ENCODE peak calls at places on chromosome 14, in five cellular contexts. U is left colon, Z is KBM-7, I is NT2/D1, G is NCI-H1092 treated with DMSO at 0.1 percent for 48 hours. B is an unnamed sample.

GRCh38 chr14:45135181-45135580 is 549 bp upstream of the FANCM start:
- DNase-seq in U (no peak), Z (no peak), I (no peak), G (no peak), B (no peak)

GRCh38 chr14:23299186-23299521 is 3.5 kb downstream of the PPP1R3E start:
- DNase-seq in U (no peak), Z (no peak), I (no peak), G (no peak), B (no peak)

GRCh38 chr14:35366048-35366428 is 38.5 kb downstream of the NFKBIA start:
- DNase-seq in U (no peak), Z (no peak), I (no peak), G (no peak), B (peak; percentile 37)

GRCh38 chr14:89388853-89389252 is 28.2 kb downstream of the FOXN3 start:
- DNase-seq in U (no peak), Z (no peak), I (no peak), G (no peak), B (no peak)

GRCh38 chr14:32258574-32258973 is 55.5 kb upstream of the RNU6-8 start:
- DNase-seq in U (no peak), Z (peak; percentile 11), I (no peak), G (no peak), B (no peak)

GRCh38 chr14:20657216-20658211 is 16.0 kb upstream of the OR6S1 start:
- DNase-seq in U (no peak), Z (no peak), I (no peak), G (no peak), B (no peak)

GRCh38 chr14:27559848-27560247 is 962.0 kb upstream of the NOVA1 start:
- DNase-seq in U (no peak), Z (no peak), I (no peak), G (no peak), B (no peak)

GRCh38 chr14:92539875-92540274 is 26.3 kb downstream of the RIN3 start:
- DNase-seq in U (no peak), Z (no peak), I (no peak), G (no peak), B (no peak)

GRCh38 chr14:92500491-92500941 is 13.1 kb upstream of the RIN3 start:
- DNase-seq in U (no peak), Z (no peak), I (no peak), G (no peak), B (no peak)

GRCh38 chr14:101223147-101223546 is 319.6 kb upstream of the RTL1 start:
- DNase-seq in U (no peak), Z (no peak), I (peak; percentile 61), G (peak; percentile 83), B (no peak)

GRCh38 chr14:87461704-87462103 is 531.3 kb downstream of the GALC start:
- DNase-seq in U (no peak), Z (no peak), I (no peak), G (no peak), B (no peak)

GRCh38 chr14:95958105-95958504 is 81.1 kb upstream of the C14orf132 start:
- DNase-seq in U (no peak), Z (no peak), I (no peak), G (no peak), B (no peak)

GRCh38 chr14:54782803-54783659 is 119.6 kb downstream of the GCH1 start:
- DNase-seq in U (no peak), Z (peak; percentile 44), I (no peak), G (peak; percentile 73), B (no peak)

GRCh38 chr14:37116933-37117844 is 55.2 kb downstream of the SLC25A21 start:
- DNase-seq in U (no peak), Z (peak; percentile 14), I (no peak), G (peak; percentile 16), B (peak; percentile 65)

GRCh38 chr14:53814371-53814770 is 142.3 kb downstream of the BMP4 start:
- DNase-seq in U (no peak), Z (no peak), I (no peak), G (no peak), B (no peak)

GRCh38 chr14:89630096-89630829 is 213.2 kb upstream of the FOXN3 start:
- DNase-seq in U (no peak), Z (no peak), I (no peak), G (no peak), B (no peak)

GRCh38 chr14:23076785-23077408 is 18.0 kb downstream of the ACIN1 start:
- DNase-seq in U (no peak), Z (peak; percentile 38), I (no peak), G (no peak), B (no peak)

GRCh38 chr14:79971330-79971729 is 240.0 kb downstream of the DIO2 start:
- DNase-seq in U (no peak), Z (no peak), I (no peak), G (no peak), B (peak; percentile 47)

GRCh38 chr14:71721791-71722190 is 210.4 kb upstream of the RGS6 start:
- DNase-seq in U (no peak), Z (no peak), I (no peak), G (no peak), B (no peak)

GRCh38 chr14:99041820-99042174 is 230.2 kb downstream of the BCL11B start:
- DNase-seq in U (no peak), Z (no peak), I (no peak), G (no peak), B (no peak)

GRCh38 chr14:31613188-31613587 is 52.0 kb downstream of the NUBPL start:
- DNase-seq in U (no peak), Z (no peak), I (no peak), G (no peak), B (no peak)